ENCODE peak calls at places on chromosomes 7 and 10, in five cellular contexts. Z is H1, D is GM12878, W is HepG2, T is K562. C is an unnamed sample.

GRCh38 chr10:117275121-117275520 is 34.2 kb downstream of the SLC18A2 start:
- DNase-seq in Z (no peak), D (no peak), W (no peak), T (no peak), C (no peak)

GRCh38 chr7:16509829-16510228 is 16.8 kb upstream of the LRRC72 start:
- DNase-seq in Z (no peak), D (no peak), W (no peak), T (no peak), C (no peak)

GRCh38 chr7:151095123-151095797 is 9.0 kb downstream of the AGAP3 start:
- DNase-seq in Z (no peak), D (no peak), W (no peak), T (no peak), C (no peak)

GRCh38 chr10:94043431-94043990 is 49.8 kb downstream of the PLCE1 start:
- DNase-seq in Z (no peak), D (no peak), W (no peak), T (no peak), C (no peak)

GRCh38 chr7:45421096-45421495 is 153.1 kb upstream of the ADCY1 start:
- DNase-seq in Z (no peak), D (no peak), W (no peak), T (no peak), C (no peak)

GRCh38 chr7:26759108-26759507 is 105.3 kb downstream of the SKAP2 start:
- DNase-seq in Z (no peak), D (no peak), W (no peak), T (no peak), C (no peak)

GRCh38 chr10:122490786-122491680 is 29.7 kb downstream of the HTRA1 start:
- DNase-seq in Z (no peak), D (no peak), W (no peak), T (no peak), C (no peak)

GRCh38 chr7:125055376-125055775 is 125.8 kb upstream of the POT1 start:
- DNase-seq in Z (no peak), D (no peak), W (no peak), T (no peak), C (no peak)

GRCh38 chr10:93680414-93681047 is 21.9 kb downstream of the FRA10AC1 start:
- DNase-seq in Z (no peak), D (no peak), W (peak), T (peak), C (peak)

GRCh38 chr10:52027055-52027454 is 287.0 kb upstream of the DKK1 start:
- DNase-seq in Z (no peak), D (no peak), W (no peak), T (no peak), C (no peak)

GRCh38 chr7:107638594-107638993 is 22.0 kb upstream of the SLC26A4 start:
- DNase-seq in Z (no peak), D (peak), W (no peak), T (no peak), C (no peak)

GRCh38 chr7:66576646-66577045 is 52.0 kb upstream of the KCTD7 start:
- DNase-seq in Z (no peak), D (no peak), W (no peak), T (no peak), C (no peak)

GRCh38 chr7:99314504-99314903 is 11.2 kb upstream of the ARPC1A start:
- DNase-seq in Z (no peak), D (peak), W (no peak), T (no peak), C (no peak)

GRCh38 chr10:98534046-98534445 is 87.3 kb upstream of the HPS1 start:
- DNase-seq in Z (no peak), D (no peak), W (no peak), T (no peak), C (no peak)

GRCh38 chr10:22420787-22421517 is 75.7 kb downstream of the SPAG6 start:
- DNase-seq in Z (no peak), D (no peak), W (no peak), T (peak), C (no peak)

GRCh38 chr7:71548746-71549145 is 416.8 kb downstream of the GALNT17 start:
- DNase-seq in Z (no peak), D (no peak), W (no peak), T (no peak), C (no peak)

GRCh38 chr7:13105209-13105608 is 417.8 kb downstream of the ARL4A start:
- DNase-seq in Z (no peak), D (no peak), W (no peak), T (no peak), C (no peak)

GRCh38 chr10:78706986-78707500 is 361.7 kb upstream of the ZMIZ1 start:
- DNase-seq in Z (no peak), D (no peak), W (no peak), T (no peak), C (no peak)

GRCh38 chr7:92685146-92686042 is 95.2 kb upstream of the FAM133B start:
- DNase-seq in Z (no peak), D (no peak), W (no peak), T (no peak), C (no peak)

GRCh38 chr7:45435846-45436245 is 138.3 kb upstream of the ADCY1 start:
- DNase-seq in Z (no peak), D (no peak), W (no peak), T (no peak), C (no peak)

DNA sequence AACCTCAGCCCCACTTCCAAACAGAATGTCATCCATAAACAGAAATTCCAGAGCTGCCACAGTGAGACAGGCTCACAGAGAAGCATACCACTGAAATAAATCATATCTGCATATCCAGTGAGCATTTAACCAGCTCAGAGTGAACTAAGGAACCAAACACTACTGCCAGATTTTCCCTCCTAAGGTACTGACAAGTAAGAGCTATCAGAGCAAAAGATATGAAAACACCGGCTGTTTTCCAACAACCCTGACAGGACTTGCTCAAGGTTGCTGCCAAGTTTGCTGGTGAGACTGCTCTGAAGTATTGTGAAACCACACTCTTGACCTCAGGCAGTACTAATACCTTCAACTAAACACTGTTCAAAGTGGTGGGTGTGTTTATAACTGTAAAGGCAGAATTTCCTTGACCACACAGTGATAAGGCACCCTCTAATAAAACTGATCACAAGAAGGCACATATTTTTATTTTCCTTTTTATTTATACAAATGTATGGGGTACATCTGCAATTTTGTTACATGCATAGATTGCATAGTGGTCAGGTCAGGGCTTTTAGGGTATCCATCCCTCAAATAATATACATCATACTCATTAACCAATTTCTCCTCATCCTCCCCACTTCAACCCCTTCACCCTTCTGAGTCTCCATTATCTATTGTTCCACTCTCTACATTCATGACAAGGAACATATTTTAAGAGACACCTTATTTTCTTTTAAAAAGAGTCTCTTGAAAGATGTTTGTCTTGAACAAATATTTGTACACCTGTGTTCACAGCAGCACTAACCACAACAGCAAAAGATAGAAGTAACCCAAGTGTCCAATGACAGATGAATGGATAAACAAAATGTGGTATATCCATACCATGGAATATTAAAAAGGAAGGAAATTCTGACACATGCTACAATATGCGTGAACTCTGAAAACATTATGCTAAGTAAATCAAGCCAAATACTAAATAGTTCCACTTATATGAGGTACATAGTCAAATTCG is 18.2 kb downstream of the SGMS1 start:
- DNase-seq in Z (no peak), D (no peak), W (peak), T (no peak), C (no peak)
- TF ChIP-seq SRF in Z (no peak), D (no peak), W (no peak), T (no peak), C (no peak)

GRCh38 chr10:119461923-119462322 is 80.6 kb downstream of the RGS10 start:
- DNase-seq in Z (no peak), D (no peak), W (no peak), T (no peak), C (no peak)

GRCh38 chr10:119459681-119460340 is 82.7 kb downstream of the RGS10 start:
- DNase-seq in Z (no peak), D (no peak), W (no peak), T (no peak), C (no peak)

GRCh38 chr10:119462773-119463172 is 79.7 kb downstream of the RGS10 start:
- DNase-seq in Z (no peak), D (no peak), W (peak), T (no peak), C (no peak)

GRCh38 chr10:119461380-119461779 is 81.1 kb downstream of the RGS10 start:
- DNase-seq in Z (no peak), D (no peak), W (no peak), T (no peak), C (peak)

DNA sequence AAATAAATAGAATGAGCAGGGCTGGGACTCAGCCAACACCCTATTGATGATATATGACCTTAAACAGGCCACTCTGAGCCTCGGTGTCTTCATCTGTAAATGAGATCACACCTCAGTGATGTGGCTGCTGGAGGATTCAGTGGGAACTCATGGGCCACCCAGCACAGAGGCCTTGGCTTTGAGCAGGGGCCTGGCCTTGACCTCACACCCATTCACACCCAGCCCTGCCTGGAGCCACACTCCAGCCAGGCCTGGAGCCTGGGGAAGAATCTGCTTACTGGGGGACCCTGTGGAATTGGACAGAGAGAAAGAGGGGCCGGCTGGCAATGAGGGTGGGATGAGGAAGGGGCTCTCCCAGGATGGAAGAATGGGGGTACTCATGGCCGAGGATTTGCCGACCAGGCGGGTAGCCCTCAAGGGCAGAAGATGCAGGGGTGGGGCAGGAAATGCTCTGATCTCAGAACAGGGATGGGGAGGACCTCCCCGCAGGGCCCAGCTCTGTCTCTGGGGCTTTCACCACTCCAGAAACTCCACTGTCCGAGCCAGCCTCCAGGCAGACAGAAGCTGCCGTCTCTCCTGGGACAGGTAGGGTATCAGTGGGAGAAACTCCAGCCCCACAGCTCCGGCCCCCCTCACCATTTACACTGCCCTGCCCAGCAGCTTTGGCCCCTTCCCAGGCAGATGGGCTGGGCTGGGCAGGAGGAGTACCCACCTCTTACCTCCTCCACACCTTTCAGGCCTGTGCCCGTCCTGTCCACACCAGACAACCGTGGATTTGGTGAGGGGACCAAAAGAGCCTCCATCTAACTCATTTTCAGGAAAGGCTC is 81.9 kb downstream of the RGS10 start:
- DNase-seq in Z (no peak), D (no peak), W (no peak), T (no peak), C (no peak)
- TF ChIP-seq SRF in Z (no peak), D (no peak), W (no peak), T (no peak), C (no peak)

DNA sequence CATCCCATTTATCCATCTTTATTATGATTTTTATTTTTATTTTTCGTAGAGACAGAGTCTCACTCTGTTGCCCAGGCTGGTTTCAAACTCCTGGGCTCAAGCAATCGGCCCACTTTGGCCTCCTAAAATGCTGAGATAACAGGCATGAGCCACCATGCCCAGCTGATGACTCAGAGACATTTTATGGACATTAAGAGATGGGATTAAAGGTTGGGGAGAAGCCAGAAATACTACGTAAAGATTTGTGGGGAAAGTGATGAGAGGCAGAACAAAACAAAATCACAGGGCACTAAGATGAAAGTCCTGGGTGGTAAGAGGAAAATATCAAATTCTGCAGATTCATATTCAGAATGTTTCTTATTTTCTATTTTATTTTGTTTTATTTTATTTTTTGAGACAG is 7.6 kb downstream of the WNT8B start:
- DNase-seq in Z (no peak), D (no peak), W (no peak), T (no peak), C (no peak)
- TF ChIP-seq SRF in Z (no peak), D (no peak), W (no peak), T (no peak), C (no peak)

GRCh38 chr10:11162828-11163599 is 145.3 kb downstream of the CELF2 start:
- DNase-seq in Z (no peak), D (peak), W (no peak), T (no peak), C (no peak)
- TF ChIP-seq SRF in Z (no peak), D (no peak), W (no peak), T (no peak), C (no peak)

C was measured in HCT116.